ENCODE peak calls at places on chromosomes 3 and 15, in ten cellular contexts. E, U, V, P, D, I, F, L, G and W are unnamed samples. For H3K36me3 and H4K20me1, the result is how much of the 10 kb centered on the place peaks cover.

GRCh38 chr15:55942332-55942731 is 51.1 kb downstream of the NEDD4 start:
- DNase-seq in I (no peak), G (no peak), F (no peak), V (no peak), U (no peak), P (no peak), D (no peak), L (no peak), E (no peak), W (no peak)

GRCh38 chr15:78392430-78392829 is 45.6 kb upstream of the IREB2 start:
- DNase-seq in G (no peak), V (no peak), D (no peak), E (no peak), F (no peak), P (no peak), L (no peak), I (no peak), U (no peak), W (no peak)

GRCh38 chr15:43958894-43959330 is 132.1 kb downstream of the WDR76 start:
- DNase-seq in U (no peak), P (peak), E (no peak), F (no peak), D (peak), G (peak), L (peak), V (peak), I (peak), W (no peak)

GRCh38 chr3:24598691-24599090 is 104.0 kb upstream of the THRB start:
- DNase-seq in V (peak), I (peak), U (no peak), E (no peak), F (no peak), D (peak), L (no peak), P (peak), G (no peak), W (no peak)

GRCh38 chr3:144556392-144556791 is 584.8 kb downstream of the DIPK2A start:
- DNase-seq in V (no peak), L (no peak), D (peak), U (peak), E (no peak), P (peak), F (no peak), G (no peak), I (no peak), W (no peak)

GRCh38 chr3:5330152-5330810 is 142.8 kb downstream of the EDEM1 start:
- DNase-seq in U (no peak), V (peak), I (peak), L (no peak), E (no peak), D (peak), P (peak), G (peak), F (no peak), W (no peak)

GRCh38 chr3:9595877-9596276 is 42.3 kb upstream of the LHFPL4 start:
- DNase-seq in E (no peak), V (no peak), P (no peak), F (no peak), L (no peak), G (no peak), I (no peak), U (no peak), D (no peak), W (no peak)

GRCh38 chr15:49492151-49492550 is 69.1 kb downstream of the FGF7 start:
- DNase-seq in U (no peak), I (no peak), G (no peak), E (no peak), V (no peak), P (peak), D (no peak), L (no peak), F (no peak), W (no peak)

GRCh38 chr3:27559835-27560234 is 75.7 kb upstream of the SLC4A7 start:
- DNase-seq in D (no peak), F (no peak), U (no peak), I (peak), E (no peak), G (peak), V (peak), P (peak), L (no peak), W (no peak)

GRCh38 chr15:26132786-26133185 is 269.7 kb upstream of the ATP10A start:
- DNase-seq in I (no peak), U (no peak), P (no peak), L (peak), E (no peak), G (no peak), D (no peak), V (no peak), F (no peak), W (no peak)

GRCh38 chr15:67103869-67104268 is 38.5 kb downstream of the SMAD3 start:
- DNase-seq in P (no peak), U (no peak), F (no peak), L (no peak), V (no peak), E (no peak), G (no peak), I (no peak), D (no peak), W (peak)

GRCh38 chr15:40307421-40308165 is at the start of gene PLCB2:
- DNase-seq in U (peak), F (peak), V (no peak), I (no peak), G (no peak), L (no peak), E (peak), P (no peak), D (no peak), W (peak)

DNA sequence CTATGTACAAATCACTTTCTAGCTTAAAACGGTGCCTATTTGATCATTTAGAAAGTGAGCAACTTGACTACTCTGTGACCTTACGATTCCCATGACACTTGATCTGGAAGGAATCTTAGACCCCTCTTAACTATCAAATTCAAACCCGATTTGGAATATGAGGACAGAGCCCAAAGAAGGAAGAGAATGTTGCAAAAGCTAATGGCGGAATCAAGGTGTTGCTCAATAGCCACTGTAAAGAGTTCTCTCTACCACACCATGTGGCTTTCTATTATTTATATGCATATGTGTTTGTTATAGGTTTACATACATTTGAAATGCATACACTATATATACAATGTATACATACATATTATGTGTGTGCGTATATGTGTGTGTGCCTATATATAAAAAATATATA is 39.9 kb downstream of the PYDC2 start:
- DNase-seq in F (no peak), E (no peak), P (no peak), L (no peak), I (no peak), G (no peak), U (no peak), D (no peak), V (no peak), W (no peak)
- H3K4me2 ChIP-seq in F (no peak), E (no peak), P (no peak), L (no peak), I (no peak), G (no peak), U (no peak), D (no peak), V (no peak), W (no peak)

DNA sequence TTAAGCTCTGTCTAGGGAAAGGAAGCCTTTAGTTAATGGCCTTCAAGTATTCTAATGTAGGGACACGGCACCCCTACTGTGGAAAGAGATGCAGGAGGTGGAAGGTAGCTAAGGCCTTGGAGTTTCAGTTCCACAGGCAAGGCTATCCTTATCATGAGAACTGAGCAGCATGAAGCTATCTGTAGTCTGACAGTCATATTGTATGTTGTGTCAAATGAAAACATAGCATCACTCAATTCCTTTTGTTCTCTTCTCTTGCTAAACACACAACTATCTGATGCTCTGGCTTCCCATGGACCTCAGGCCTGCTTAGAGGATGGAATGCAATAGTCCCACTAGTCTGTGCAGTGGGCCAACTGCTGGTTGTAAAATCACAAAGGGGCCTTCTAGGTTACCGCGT is 380.9 kb downstream of the FHIT start:
- DNase-seq in D (no peak), I (no peak), E (no peak), G (no peak), V (no peak), P (no peak), U (no peak), L (no peak), F (no peak), W (no peak)
- H3K36me3 ChIP-seq in D (under half), I (under half), E (under half), G (under half), V (under half), P (under half), U (under half), L (under half), F (under half), W (under half)

DNA sequence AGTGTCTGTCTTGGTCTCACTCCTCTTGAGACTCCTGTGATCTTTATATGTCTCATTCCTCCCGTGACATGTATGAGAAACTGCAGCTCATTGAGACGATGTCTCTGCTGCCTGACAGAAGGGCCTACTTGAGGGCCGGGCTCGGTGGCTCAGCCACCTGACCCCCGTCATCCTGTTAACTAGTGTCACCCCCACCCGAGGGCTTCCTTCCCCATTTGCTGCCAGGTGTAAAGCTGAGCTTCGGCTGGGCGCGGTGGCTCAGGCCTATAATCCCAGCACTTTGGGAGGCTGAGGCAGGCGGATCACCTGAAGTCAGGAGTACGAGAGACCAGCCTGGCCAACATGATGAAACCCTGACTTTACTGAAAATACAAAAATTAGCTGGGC is 12.7 kb downstream of the SEMA4B start:
- DNase-seq in E (no peak), P (no peak), G (no peak), U (no peak), L (no peak), I (no peak), V (no peak), D (no peak), F (no peak), W (no peak)
- H4K20me1 ChIP-seq in E (under half), P (under half), G (under half), U (under half), L (under half), I (under half), V (under half), D (under half), F (under half), W (under half)

DNA sequence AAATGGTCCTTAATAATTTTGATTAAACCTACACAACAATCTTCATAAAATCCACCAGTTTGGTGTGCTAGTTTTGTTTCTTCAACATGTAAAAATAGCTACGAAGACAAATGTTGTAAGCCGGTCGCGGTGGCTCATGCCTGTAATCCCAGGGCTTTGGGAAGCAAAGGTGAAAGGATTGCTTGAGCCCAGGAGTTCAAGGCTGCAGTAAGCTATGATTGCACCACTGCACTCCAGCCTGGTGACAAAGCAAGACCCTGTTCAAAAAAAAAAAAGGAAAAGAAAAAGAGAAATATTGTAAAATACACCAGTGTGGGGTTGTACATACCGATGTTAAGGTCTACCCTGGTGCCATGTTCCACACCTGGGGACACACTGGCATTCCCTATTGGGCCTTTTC is 75.1 kb downstream of the LDHAL6B start:
- DNase-seq in F (no peak), U (no peak), G (no peak), L (no peak), P (no peak), V (no peak), I (no peak), D (no peak), E (no peak), W (no peak)
- H3K4me2 ChIP-seq in F (no peak), U (no peak), G (no peak), L (no peak), P (no peak), V (no peak), I (no peak), D (no peak), E (no peak), W (no peak)

GRCh38 chr15:59654043-59654442 is 3.3 kb downstream of the GTF2A2 start:
- DNase-seq in U (no peak), D (no peak), V (no peak), L (no peak), P (no peak), G (no peak), F (no peak), E (no peak), I (no peak), W (no peak)
- H3K36me3 ChIP-seq in U (under half), D (under half), V (under half), L (under half), P (under half), G (under half), F (half or more), E (under half), I (under half), W (under half)

DNA sequence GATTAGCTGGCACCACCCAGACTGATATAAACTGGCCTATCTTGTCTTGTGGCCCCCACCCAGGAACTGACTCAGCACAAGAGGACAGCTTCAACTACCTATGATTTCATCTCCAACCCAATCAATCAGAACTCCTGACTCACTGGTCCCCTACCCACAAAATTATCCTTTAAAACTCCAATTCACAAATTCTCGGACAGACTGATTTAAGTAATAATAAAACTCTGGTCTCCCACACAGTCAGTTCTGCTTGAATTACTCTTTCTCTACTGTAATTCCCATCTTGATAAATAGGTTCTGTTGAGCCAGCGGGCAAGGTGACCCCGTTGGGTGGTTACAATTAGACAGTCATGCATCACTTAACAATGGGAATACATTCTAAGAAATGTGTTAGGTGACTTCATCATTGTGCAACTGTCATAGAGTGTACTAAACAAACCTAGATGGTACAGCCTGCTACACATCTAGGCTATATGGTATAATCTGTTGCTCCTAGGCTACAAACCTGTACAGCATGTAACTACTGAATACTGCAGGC is 48.1 kb upstream of the MAP4 start:
- DNase-seq in F (no peak), P (peak), L (no peak), G (no peak), V (no peak), E (no peak), U (no peak), I (no peak), D (peak), W (no peak)
- H4K20me1 ChIP-seq in F (under half), P (under half), L (under half), G (under half), V (under half), E (under half), U (under half), I (under half), D (under half), W (under half)

GRCh38 chr3:39191103-39191502 is 1.3 kb downstream of the XIRP1 start:
- DNase-seq in L (peak), F (peak), I (no peak), G (no peak), D (no peak), U (no peak), V (no peak), P (no peak), E (no peak), W (no peak)
- H3K4me2 ChIP-seq in L (no peak), F (no peak), I (no peak), G (no peak), D (no peak), U (no peak), V (no peak), P (no peak), E (no peak), W (no peak)

GRCh38 chr3:11362600-11362999 is 90.4 kb downstream of the ATG7 start:
- DNase-seq in F (no peak), E (no peak), P (peak), I (no peak), U (no peak), L (no peak), G (no peak), D (no peak), V (no peak), W (no peak)
- H3K36me3 ChIP-seq in F (under half), E (under half), P (under half), I (under half), U (under half), L (under half), G (under half), D (under half), V (under half), W (half or more)